ENCODE peak calls at places on chromosomes 3 and 15, in eight cellular contexts. One of them, this sample, is unnamed.

GRCh38 chr3:168618827-168619226 is 523.1 kb upstream of the GOLIM4 start:
- DNase-seq in A549: no peak
- DNase-seq in cardiac muscle cell: no peak
- DNase-seq in GM13977: no peak
- DNase-seq in heart left ventricle: no peak
- DNase-seq in ovary: no peak
- DNase-seq in upper lobe of right lung: no peak
- DNase-seq in stomach: no peak
- DNase-seq in this sample: no peak

GRCh38 chr15:59138243-59138642 is 33.3 kb downstream of the CCNB2 start:
- DNase-seq in A549: peak; percentile 83
- DNase-seq in cardiac muscle cell: peak; percentile 58
- DNase-seq in GM13977: peak; percentile 70
- DNase-seq in heart left ventricle: peak; percentile 36
- DNase-seq in ovary: no peak
- DNase-seq in upper lobe of right lung: peak; percentile 74
- DNase-seq in stomach: peak; percentile 50
- DNase-seq in this sample: peak; percentile 18

GRCh38 chr3:23612296-23612891 is 193.4 kb upstream of the UBE2E1 start:
- DNase-seq in A549: no peak
- DNase-seq in cardiac muscle cell: peak; percentile 46
- DNase-seq in GM13977: no peak
- DNase-seq in heart left ventricle: peak; percentile 37
- DNase-seq in ovary: no peak
- DNase-seq in upper lobe of right lung: no peak
- DNase-seq in stomach: no peak
- DNase-seq in this sample: peak; percentile 46

GRCh38 chr3:74537164-74537563 is 77.3 kb downstream of the CNTN3 start:
- DNase-seq in A549: no peak
- DNase-seq in cardiac muscle cell: peak; percentile 80
- DNase-seq in GM13977: no peak
- DNase-seq in heart left ventricle: no peak
- DNase-seq in ovary: peak; percentile 27
- DNase-seq in upper lobe of right lung: no peak
- DNase-seq in stomach: no peak
- DNase-seq in this sample: no peak

GRCh38 chr15:33654859-33655258 is 313.4 kb upstream of the CHRM5 start:
- DNase-seq in A549: no peak
- DNase-seq in cardiac muscle cell: peak; percentile 11
- DNase-seq in GM13977: no peak
- DNase-seq in heart left ventricle: no peak
- DNase-seq in ovary: no peak
- DNase-seq in upper lobe of right lung: no peak
- DNase-seq in stomach: no peak
- DNase-seq in this sample: no peak

GRCh38 chr3:118102737-118103136 is 931.9 kb downstream of the IGSF11 start:
- DNase-seq in A549: no peak
- DNase-seq in cardiac muscle cell: no peak
- DNase-seq in GM13977: no peak
- DNase-seq in heart left ventricle: no peak
- DNase-seq in ovary: no peak
- DNase-seq in upper lobe of right lung: no peak
- DNase-seq in stomach: no peak
- DNase-seq in this sample: peak; percentile 44

GRCh38 chr15:77027111-77027696 is 32.3 kb downstream of the PSTPIP1 start:
- DNase-seq in A549: no peak
- DNase-seq in cardiac muscle cell: no peak
- DNase-seq in GM13977: no peak
- DNase-seq in heart left ventricle: no peak
- DNase-seq in ovary: peak; percentile 9
- DNase-seq in upper lobe of right lung: peak; percentile 45
- DNase-seq in stomach: no peak
- DNase-seq in this sample: no peak

GRCh38 chr3:195893916-195894315 is 14.4 kb downstream of the TNK2 start:
- DNase-seq in A549: no peak
- DNase-seq in cardiac muscle cell: no peak
- DNase-seq in GM13977: no peak
- DNase-seq in heart left ventricle: no peak
- DNase-seq in ovary: no peak
- DNase-seq in upper lobe of right lung: no peak
- DNase-seq in stomach: no peak
- DNase-seq in this sample: no peak

GRCh38 chr3:120418866-120419490 is 31.8 kb downstream of the FSTL1 start:
- DNase-seq in A549: peak; percentile 63
- DNase-seq in cardiac muscle cell: peak; percentile 52
- DNase-seq in GM13977: peak; percentile 66
- DNase-seq in heart left ventricle: peak; percentile 75
- DNase-seq in ovary: no peak
- DNase-seq in upper lobe of right lung: peak; percentile 71
- DNase-seq in stomach: peak; percentile 51
- DNase-seq in this sample: peak; percentile 49

GRCh38 chr15:43749690-43750345 is 3.6 kb downstream of the PDIA3 start:
- DNase-seq in A549: no peak
- DNase-seq in cardiac muscle cell: peak; percentile 10
- DNase-seq in GM13977: peak; percentile 68
- DNase-seq in heart left ventricle: no peak
- DNase-seq in ovary: no peak
- DNase-seq in upper lobe of right lung: no peak
- DNase-seq in stomach: peak; percentile 34
- DNase-seq in this sample: no peak

GRCh38 chr3:38577089-38578080 is 72.1 kb downstream of the SCN5A start:
- DNase-seq in A549: no peak
- DNase-seq in cardiac muscle cell: no peak
- DNase-seq in GM13977: no peak
- DNase-seq in heart left ventricle: no peak
- DNase-seq in ovary: no peak
- DNase-seq in upper lobe of right lung: peak; percentile 56
- DNase-seq in stomach: peak; percentile 8
- DNase-seq in this sample: no peak

GRCh38 chr15:61994216-61994615 is 66.0 kb downstream of the VPS13C start:
- DNase-seq in A549: no peak
- DNase-seq in cardiac muscle cell: peak; percentile 82
- DNase-seq in GM13977: no peak
- DNase-seq in heart left ventricle: no peak
- DNase-seq in ovary: no peak
- DNase-seq in upper lobe of right lung: no peak
- DNase-seq in stomach: no peak
- DNase-seq in this sample: peak; percentile 38

GRCh38 chr3:70980646-70981031 is 602.9 kb downstream of the FOXP1 start:
- DNase-seq in A549: no peak
- DNase-seq in cardiac muscle cell: no peak
- DNase-seq in GM13977: no peak
- DNase-seq in heart left ventricle: no peak
- DNase-seq in ovary: no peak
- DNase-seq in upper lobe of right lung: no peak
- DNase-seq in stomach: no peak
- DNase-seq in this sample: no peak

GRCh38 chr3:21894459-21895083 is 143.6 kb upstream of the ZNF385D start:
- DNase-seq in A549: peak; percentile 1
- DNase-seq in cardiac muscle cell: peak; percentile 49
- DNase-seq in GM13977: no peak
- DNase-seq in heart left ventricle: no peak
- DNase-seq in ovary: no peak
- DNase-seq in upper lobe of right lung: no peak
- DNase-seq in stomach: no peak
- DNase-seq in this sample: no peak

GRCh38 chr15:41840673-41841072 is 2.0 kb downstream of the PLA2G4B start:
- DNase-seq in A549: no peak
- DNase-seq in cardiac muscle cell: no peak
- DNase-seq in GM13977: no peak
- DNase-seq in heart left ventricle: no peak
- DNase-seq in ovary: no peak
- DNase-seq in upper lobe of right lung: no peak
- DNase-seq in stomach: no peak
- DNase-seq in this sample: no peak

GRCh38 chr3:136209921-136210320 is 13.8 kb upstream of the MSL2 start:
- DNase-seq in A549: no peak
- DNase-seq in cardiac muscle cell: no peak
- DNase-seq in GM13977: no peak
- DNase-seq in heart left ventricle: no peak
- DNase-seq in ovary: no peak
- DNase-seq in upper lobe of right lung: no peak
- DNase-seq in stomach: no peak
- DNase-seq in this sample: peak; percentile 34

GRCh38 chr3:184944221-184944620 is 132.3 kb downstream of the VPS8 start:
- DNase-seq in A549: no peak
- DNase-seq in cardiac muscle cell: no peak
- DNase-seq in GM13977: no peak
- DNase-seq in heart left ventricle: no peak
- DNase-seq in ovary: no peak
- DNase-seq in upper lobe of right lung: no peak
- DNase-seq in stomach: no peak
- DNase-seq in this sample: no peak

GRCh38 chr3:157107644-157108133 is 52.3 kb downstream of the CCNL1 start:
- DNase-seq in A549: no peak
- DNase-seq in cardiac muscle cell: peak; percentile 61
- DNase-seq in GM13977: no peak
- DNase-seq in heart left ventricle: no peak
- DNase-seq in ovary: no peak
- DNase-seq in upper lobe of right lung: no peak
- DNase-seq in stomach: no peak
- DNase-seq in this sample: no peak
- TF ChIP-seq CTCF in A549: no peak
- TF ChIP-seq CTCF in cardiac muscle cell: no peak
- TF ChIP-seq CTCF in GM13977: no peak
- TF ChIP-seq CTCF in heart left ventricle: no peak
- TF ChIP-seq CTCF in ovary: no peak
- TF ChIP-seq CTCF in upper lobe of right lung: no peak
- TF ChIP-seq CTCF in stomach: no peak
- TF ChIP-seq CTCF in this sample: no peak

GRCh38 chr3:126124148-126124868 is 40.4 kb upstream of the SLC41A3 start:
- DNase-seq in A549: no peak
- DNase-seq in cardiac muscle cell: no peak
- DNase-seq in GM13977: no peak
- DNase-seq in heart left ventricle: no peak
- DNase-seq in ovary: peak; percentile 9
- DNase-seq in upper lobe of right lung: peak; percentile 51
- DNase-seq in stomach: peak; percentile 17
- DNase-seq in this sample: no peak
- TF ChIP-seq CTCF in A549: no peak
- TF ChIP-seq CTCF in cardiac muscle cell: no peak
- TF ChIP-seq CTCF in GM13977: no peak
- TF ChIP-seq CTCF in heart left ventricle: no peak
- TF ChIP-seq CTCF in ovary: no peak
- TF ChIP-seq CTCF in upper lobe of right lung: no peak
- TF ChIP-seq CTCF in stomach: no peak
- TF ChIP-seq CTCF in this sample: no peak

DNA sequence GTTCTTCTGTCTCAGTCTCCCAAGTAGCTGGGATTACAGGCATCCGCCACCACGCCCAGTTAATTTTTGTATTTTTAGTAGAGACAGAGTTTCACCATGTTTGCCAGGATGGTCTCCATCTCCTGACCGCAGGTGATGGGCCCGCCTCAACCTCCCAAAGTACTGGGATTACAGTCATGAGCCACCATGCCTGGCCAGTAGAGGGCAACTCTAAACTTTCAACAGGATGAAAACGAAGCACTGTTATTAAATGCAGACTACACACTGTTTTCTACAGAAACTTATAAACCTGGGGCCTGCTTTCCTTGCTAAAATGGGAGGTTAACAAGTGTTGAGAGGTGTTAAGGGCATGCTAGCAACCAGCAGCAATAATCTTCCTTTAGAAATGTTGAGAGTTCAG is 7.6 kb downstream of the ARPC4 start:
- DNase-seq in A549: no peak
- DNase-seq in cardiac muscle cell: no peak
- DNase-seq in GM13977: no peak
- DNase-seq in heart left ventricle: no peak
- DNase-seq in ovary: no peak
- DNase-seq in upper lobe of right lung: no peak
- DNase-seq in stomach: no peak
- DNase-seq in this sample: no peak
- TF ChIP-seq CTCF in A549: peak; percentile 31
- TF ChIP-seq CTCF in cardiac muscle cell: peak; percentile 30
- TF ChIP-seq CTCF in GM13977: peak; percentile 4
- TF ChIP-seq CTCF in heart left ventricle: no peak
- TF ChIP-seq CTCF in ovary: no peak
- TF ChIP-seq CTCF in upper lobe of right lung: peak; percentile 5
- TF ChIP-seq CTCF in stomach: no peak
- TF ChIP-seq CTCF in this sample: peak; percentile 41

GRCh38 chr3:177894021-177894690 is 642.1 kb upstream of the KCNMB2 start:
- DNase-seq in A549: no peak
- DNase-seq in cardiac muscle cell: no peak
- DNase-seq in GM13977: no peak
- DNase-seq in heart left ventricle: no peak
- DNase-seq in ovary: no peak
- DNase-seq in upper lobe of right lung: no peak
- DNase-seq in stomach: no peak
- DNase-seq in this sample: no peak
- TF ChIP-seq CTCF in A549: no peak
- TF ChIP-seq CTCF in cardiac muscle cell: no peak
- TF ChIP-seq CTCF in GM13977: no peak
- TF ChIP-seq CTCF in heart left ventricle: no peak
- TF ChIP-seq CTCF in ovary: no peak
- TF ChIP-seq CTCF in upper lobe of right lung: no peak
- TF ChIP-seq CTCF in stomach: no peak
- TF ChIP-seq CTCF in this sample: no peak

GRCh38 chr3:129352045-129352444 is 73.4 kb downstream of the HMCES start:
- DNase-seq in A549: peak; percentile 35
- DNase-seq in cardiac muscle cell: no peak
- DNase-seq in GM13977: no peak
- DNase-seq in heart left ventricle: no peak
- DNase-seq in ovary: no peak
- DNase-seq in upper lobe of right lung: no peak
- DNase-seq in stomach: no peak
- DNase-seq in this sample: no peak
- TF ChIP-seq CTCF in A549: no peak
- TF ChIP-seq CTCF in cardiac muscle cell: peak; percentile 19
- TF ChIP-seq CTCF in GM13977: no peak
- TF ChIP-seq CTCF in heart left ventricle: no peak
- TF ChIP-seq CTCF in ovary: no peak
- TF ChIP-seq CTCF in upper lobe of right lung: no peak
- TF ChIP-seq CTCF in stomach: no peak
- TF ChIP-seq CTCF in this sample: peak; percentile 29

GRCh38 chr3:151841801-151842200 is 27.9 kb downstream of the AADAC start:
- DNase-seq in A549: no peak
- DNase-seq in cardiac muscle cell: no peak
- DNase-seq in GM13977: no peak
- DNase-seq in heart left ventricle: no peak
- DNase-seq in ovary: no peak
- DNase-seq in upper lobe of right lung: no peak
- DNase-seq in stomach: no peak
- DNase-seq in this sample: no peak

GRCh38 chr3:151843275-151843674 is 29.4 kb downstream of the AADAC start:
- DNase-seq in A549: no peak
- DNase-seq in cardiac muscle cell: peak; percentile 33
- DNase-seq in GM13977: no peak
- DNase-seq in heart left ventricle: no peak
- DNase-seq in ovary: no peak
- DNase-seq in upper lobe of right lung: no peak
- DNase-seq in stomach: no peak
- DNase-seq in this sample: no peak

GRCh38 chr3:151845506-151845905 is 27.9 kb upstream of the SUCNR1 start:
- DNase-seq in A549: no peak
- DNase-seq in cardiac muscle cell: no peak
- DNase-seq in GM13977: no peak
- DNase-seq in heart left ventricle: no peak
- DNase-seq in ovary: no peak
- DNase-seq in upper lobe of right lung: no peak
- DNase-seq in stomach: no peak
- DNase-seq in this sample: no peak
- TF ChIP-seq CTCF in A549: no peak
- TF ChIP-seq CTCF in cardiac muscle cell: no peak
- TF ChIP-seq CTCF in GM13977: no peak
- TF ChIP-seq CTCF in heart left ventricle: no peak
- TF ChIP-seq CTCF in ovary: no peak
- TF ChIP-seq CTCF in upper lobe of right lung: no peak
- TF ChIP-seq CTCF in stomach: no peak
- TF ChIP-seq CTCF in this sample: no peak